ENCODE peak calls at places on chromosomes 4 and X, in seven cellular contexts. Y is GM10248; W is naive B cell; P is activated effector memory CD4-positive, alpha-beta T cell treated with anti-CD3 and anti-CD28 coated beads, Interleukin-2, amount 50 U/mL, for 16 hours; D is GM23248; I is NCI-H345; L is NCI-H2171 treated with DMSO at 0.1 percent for 48 hours. G is an unnamed sample.

GRCh38 chr4:82017680-82018079 is 356.1 kb downstream of the HNRNPD start:
- DNase-seq in D (peak; percentile 50), I (no peak), P (no peak), Y (peak; percentile 26), L (no peak), W (peak; percentile 2), G (no peak)

GRCh38 chrX:111071542-111072277 is 24.3 kb upstream of the PAK3 start:
- DNase-seq in D (no peak), W (no peak), Y (no peak), L (peak; percentile 64), P (no peak), I (no peak), G (no peak)

GRCh38 chr4:53508446-53508845 is 82.8 kb downstream of the LNX1 start:
- DNase-seq in Y (no peak), D (peak; percentile 70), I (no peak), W (no peak), L (no peak), P (no peak), G (no peak)

GRCh38 chr4:54937501-54937900 is 187.9 kb downstream of the KDR start:
- DNase-seq in W (no peak), I (no peak), P (no peak), D (no peak), L (peak; percentile 44), Y (no peak), G (no peak)

GRCh38 chr4:90074322-90074886 is 52.8 kb upstream of the CCSER1 start:
- DNase-seq in L (no peak), D (no peak), Y (no peak), P (no peak), W (no peak), I (no peak), G (no peak)

GRCh38 chrX:15055146-15055930 is 182.1 kb downstream of the MOSPD2 start:
- DNase-seq in W (no peak), Y (no peak), P (no peak), I (no peak), D (peak; percentile 66), L (no peak), G (no peak)

GRCh38 chr4:83552085-83552484 is 16.2 kb downstream of the GPAT3 start:
- DNase-seq in D (peak; percentile 95), W (no peak), I (no peak), P (no peak), Y (no peak), L (no peak), G (no peak)

GRCh38 chr4:106652095-106652494 is 283.5 kb upstream of the GIMD1 start:
- DNase-seq in W (no peak), Y (no peak), P (no peak), I (no peak), D (no peak), L (no peak), G (no peak)

GRCh38 chr4:150096625-150097024 is 18.4 kb downstream of the DCLK2 start:
- DNase-seq in W (no peak), I (peak; percentile 49), Y (no peak), D (no peak), P (no peak), L (peak; percentile 48), G (no peak)

GRCh38 chr4:152956650-152957436 is 20.7 kb downstream of the FHDC1 start:
- DNase-seq in D (no peak), L (no peak), Y (no peak), P (no peak), W (no peak), I (no peak), G (no peak)

GRCh38 chr4:1976416-1977352 is 32.1 kb downstream of the NELFA start:
- DNase-seq in D (no peak), L (no peak), W (no peak), Y (no peak), P (peak; percentile 58), I (no peak), G (no peak)

GRCh38 chr4:48372272-48372671 is 30.9 kb downstream of the SLAIN2 start:
- DNase-seq in P (no peak), Y (no peak), D (no peak), I (peak; percentile 0), L (no peak), W (no peak), G (no peak)

GRCh38 chrX:74270393-74270792 is 33.6 kb upstream of the ZCCHC13 start:
- DNase-seq in L (no peak), I (no peak), W (no peak), D (no peak), P (no peak), Y (no peak), G (no peak)

GRCh38 chr4:183264614-183265013 is 55.5 kb downstream of the CLDN22 start:
- DNase-seq in W (no peak), P (no peak), D (peak; percentile 72), L (no peak), Y (no peak), I (no peak), G (no peak)

GRCh38 chrX:129139837-129140679 is 383.2 kb downstream of the SMARCA1 start:
- DNase-seq in L (peak; percentile 85), P (no peak), D (no peak), Y (no peak), W (no peak), I (no peak), G (no peak)

GRCh38 chrX:40855411-40855810 is 120.1 kb upstream of the MED14 start:
- DNase-seq in Y (no peak), D (peak; percentile 16), P (no peak), W (no peak), I (peak; percentile 87), L (no peak), G (no peak)

GRCh38 chr4:168584321-168584771 is 87.5 kb downstream of the PALLD start:
- DNase-seq in I (no peak), Y (no peak), W (no peak), L (no peak), P (no peak), D (peak; percentile 78), G (no peak)

GRCh38 chr4:6658635-6659075 is 18.2 kb downstream of the MRFAP1 start:
- DNase-seq in P (peak; percentile 86), I (no peak), L (no peak), W (peak; percentile 31), D (peak; percentile 69), Y (no peak), G (no peak)

GRCh38 chr4:4289055-4289454 is 899 bp downstream of the LYAR start:
- DNase-seq in P (no peak), I (no peak), D (peak; percentile 37), W (no peak), L (no peak), Y (no peak), G (no peak)

GRCh38 chr4:125911481-125911880 is 596.7 kb downstream of the FAT4 start:
- DNase-seq in L (no peak), D (no peak), Y (no peak), P (no peak), I (no peak), W (no peak), G (no peak)

GRCh38 chrX:16628954-16629595 is 20.9 kb upstream of the S100G start:
- DNase-seq in D (no peak), I (no peak), L (no peak), W (no peak), P (no peak), Y (no peak), G (no peak)